ENCODE peak calls at places on chromosomes 16 and 17, in nine cellular contexts. Z is mammary epithelial cell; V is activated naive CD4-positive, alpha-beta T cell treated with anti-CD3 and anti-CD28 coated beads for 36 hours; D is mesothelial cell of epicardium; R is GM04504; U is CD8-positive, alpha-beta T cell; L is left ventricle myocardium inferior; T is OCI-M1; G is activated naive CD8-positive, alpha-beta T cell treated with anti-CD3 and anti-CD28 coated beads, Interleukin-2, amount 50 U/mL, for 16 hours. A is an unnamed sample.

GRCh38 chr17:78734841-78735641 is 47.0 kb downstream of the CYTH1 start:
- DNase-seq in Z (no peak), U (no peak), V (peak), R (no peak), D (no peak), G (no peak), T (no peak), L (no peak), A (peak)

GRCh38 chr17:51700011-51700760 is 439.8 kb downstream of the UTP18 start:
- DNase-seq in G (no peak), R (no peak), U (no peak), L (no peak), Z (no peak), D (no peak), V (no peak), T (no peak), A (no peak)

GRCh38 chr16:56121156-56121500 is 70.2 kb upstream of the GNAO1 start:
- DNase-seq in L (no peak), R (no peak), Z (no peak), U (no peak), D (no peak), V (no peak), T (peak), G (no peak), A (no peak)

GRCh38 chr16:75193730-75194444 is 13.1 kb downstream of the CTRB2 start:
- DNase-seq in L (no peak), U (no peak), R (no peak), V (no peak), G (no peak), Z (no peak), D (no peak), T (no peak), A (no peak)

GRCh38 chr16:84117482-84117843 is 721 bp upstream of the MBTPS1 start:
- DNase-seq in G (peak), D (no peak), R (no peak), V (peak), U (peak), L (no peak), T (peak), Z (no peak), A (no peak)

GRCh38 chr16:70704586-70704985 is 18.7 kb upstream of the MTSS2 start:
- DNase-seq in U (no peak), G (no peak), V (no peak), R (peak), T (no peak), L (no peak), Z (no peak), D (no peak), A (no peak)

GRCh38 chr16:48627148-48627547 is 17.2 kb upstream of the N4BP1 start:
- DNase-seq in Z (no peak), L (no peak), R (no peak), V (no peak), G (no peak), D (no peak), U (no peak), T (no peak), A (peak)

GRCh38 chr17:17493986-17494466 is 2.2 kb downstream of the RASD1 start:
- DNase-seq in U (no peak), Z (no peak), V (no peak), R (no peak), L (no peak), D (no peak), G (no peak), T (no peak), A (no peak)

GRCh38 chr16:74936902-74937560 is 47.9 kb downstream of the WDR59 start:
- DNase-seq in D (no peak), L (no peak), R (peak), T (peak), G (no peak), U (no peak), V (peak), Z (peak), A (no peak)

GRCh38 chr17:57514614-57515013 is 230.5 kb downstream of the CCDC182 start:
- DNase-seq in L (no peak), R (no peak), G (no peak), U (no peak), V (no peak), Z (peak), D (no peak), T (no peak), A (no peak)

GRCh38 chr16:80667258-80667560 is 126.4 kb downstream of the DYNLRB2 start:
- DNase-seq in G (no peak), L (no peak), T (no peak), R (no peak), U (no peak), V (no peak), Z (no peak), D (no peak), A (no peak)

GRCh38 chr17:59631221-59631720 is 11.6 kb downstream of the CLTC start:
- DNase-seq in T (no peak), U (no peak), V (no peak), R (no peak), G (no peak), L (no peak), Z (no peak), D (no peak), A (no peak)

GRCh38 chr17:78986048-78986648 is 6.4 kb upstream of the LGALS3BP start:
- DNase-seq in U (peak), Z (no peak), D (no peak), L (no peak), T (peak), R (no peak), V (no peak), G (no peak), A (no peak)

GRCh38 chr16:54462151-54462651 is 175.6 kb upstream of the IRX3 start:
- DNase-seq in U (no peak), D (no peak), L (no peak), V (no peak), Z (peak), G (no peak), R (no peak), T (no peak), A (no peak)

GRCh38 chr17:16273499-16273898 is 56.5 kb downstream of the PIGL start:
- DNase-seq in R (no peak), L (no peak), V (no peak), T (no peak), Z (peak), D (no peak), G (no peak), U (no peak), A (no peak)

GRCh38 chr16:74447578-74447977 is 26.3 kb upstream of the CLEC18B start:
- DNase-seq in V (no peak), L (no peak), Z (no peak), D (no peak), T (no peak), U (no peak), R (no peak), G (no peak), A (no peak)

GRCh38 chr17:64269687-64270649 is 6.9 kb upstream of the TEX2 start:
- DNase-seq in D (no peak), U (no peak), T (no peak), R (no peak), L (no peak), G (no peak), Z (no peak), V (no peak), A (no peak)

GRCh38 chr17:78374631-78375274 is 3.7 kb upstream of the PGS1 start:
- DNase-seq in L (no peak), D (no peak), G (no peak), T (no peak), V (no peak), U (no peak), Z (no peak), R (no peak), A (no peak)

GRCh38 chr16:83305092-83305491 is 502.7 kb upstream of the HSBP1 start:
- DNase-seq in D (no peak), T (no peak), L (no peak), G (no peak), V (no peak), Z (peak), R (peak), U (no peak), A (no peak)